ENCODE peak calls at places on chromosomes 12 and 14, in five cellular contexts. One of them, this sample, is unnamed.
A peak's percentile ranks its signal among the peaks of the same experiment; 100 is the strongest.

GRCh38 chr14:104929268-104930230 is 4.9 kb downstream of the PLD4 start:
- DNase-seq in CD4-positive, alpha-beta memory T cell: no peak
- DNase-seq in MM.1S: no peak
- DNase-seq in tibial nerve: no peak
- DNase-seq in left lung: peak; percentile 27
- DNase-seq in this sample: no peak

GRCh38 chr14:58238252-58239247 is 6.1 kb upstream of the PSMA3 start:
- DNase-seq in CD4-positive, alpha-beta memory T cell: peak; percentile 62
- DNase-seq in MM.1S: no peak
- DNase-seq in tibial nerve: no peak
- DNase-seq in left lung: no peak
- DNase-seq in this sample: peak; percentile 18

GRCh38 chr14:53391631-53392030 is 238.5 kb upstream of the DDHD1 start:
- DNase-seq in CD4-positive, alpha-beta memory T cell: no peak
- DNase-seq in MM.1S: no peak
- DNase-seq in tibial nerve: no peak
- DNase-seq in left lung: no peak
- DNase-seq in this sample: no peak

GRCh38 chr14:49594347-49595089 is 4.2 kb upstream of the LRR1 start:
- DNase-seq in CD4-positive, alpha-beta memory T cell: no peak
- DNase-seq in MM.1S: no peak
- DNase-seq in tibial nerve: no peak
- DNase-seq in left lung: no peak
- DNase-seq in this sample: no peak

GRCh38 chr12:27635349-27635972 is 60.8 kb upstream of the REP15 start:
- DNase-seq in CD4-positive, alpha-beta memory T cell: no peak
- DNase-seq in MM.1S: peak; percentile 45
- DNase-seq in tibial nerve: no peak
- DNase-seq in left lung: no peak
- DNase-seq in this sample: no peak

GRCh38 chr12:122126713-122127597 is 47.1 kb downstream of the IL31 start:
- DNase-seq in CD4-positive, alpha-beta memory T cell: no peak
- DNase-seq in MM.1S: no peak
- DNase-seq in tibial nerve: no peak
- DNase-seq in left lung: no peak
- DNase-seq in this sample: peak; percentile 66

GRCh38 chr12:54017027-54017788 is 8.4 kb downstream of the HOXC8 start:
- DNase-seq in CD4-positive, alpha-beta memory T cell: no peak
- DNase-seq in MM.1S: no peak
- DNase-seq in tibial nerve: no peak
- DNase-seq in left lung: no peak
- DNase-seq in this sample: peak; percentile 74

GRCh38 chr14:74566174-74567125 is 45.6 kb downstream of the LTBP2 start:
- DNase-seq in CD4-positive, alpha-beta memory T cell: no peak
- DNase-seq in MM.1S: no peak
- DNase-seq in tibial nerve: no peak
- DNase-seq in left lung: no peak
- DNase-seq in this sample: no peak

GRCh38 chr14:103205541-103205906 is 82.3 kb downstream of the TNFAIP2 start:
- DNase-seq in CD4-positive, alpha-beta memory T cell: no peak
- DNase-seq in MM.1S: no peak
- DNase-seq in tibial nerve: no peak
- DNase-seq in left lung: no peak
- DNase-seq in this sample: no peak

GRCh38 chr12:45850302-45850701 is 120.8 kb downstream of the ARID2 start:
- DNase-seq in CD4-positive, alpha-beta memory T cell: no peak
- DNase-seq in MM.1S: no peak
- DNase-seq in tibial nerve: no peak
- DNase-seq in left lung: no peak
- DNase-seq in this sample: no peak

GRCh38 chr12:100434177-100434576 is 39.5 kb upstream of the NR1H4 start:
- DNase-seq in CD4-positive, alpha-beta memory T cell: no peak
- DNase-seq in MM.1S: no peak
- DNase-seq in tibial nerve: no peak
- DNase-seq in left lung: no peak
- DNase-seq in this sample: no peak

GRCh38 chr14:85867450-85867849 is 337.5 kb downstream of the FLRT2 start:
- DNase-seq in CD4-positive, alpha-beta memory T cell: no peak
- DNase-seq in MM.1S: no peak
- DNase-seq in tibial nerve: no peak
- DNase-seq in left lung: no peak
- DNase-seq in this sample: peak; percentile 15

GRCh38 chr12:52059582-52060497 is 8.6 kb downstream of the NR4A1 start:
- DNase-seq in CD4-positive, alpha-beta memory T cell: no peak
- DNase-seq in MM.1S: no peak
- DNase-seq in tibial nerve: no peak
- DNase-seq in left lung: no peak
- DNase-seq in this sample: no peak

GRCh38 chr14:98189077-98189476 is 1082.9 kb downstream of the BCL11B start:
- DNase-seq in CD4-positive, alpha-beta memory T cell: no peak
- DNase-seq in MM.1S: no peak
- DNase-seq in tibial nerve: no peak
- DNase-seq in left lung: no peak
- DNase-seq in this sample: no peak

GRCh38 chr12:6430124-6430989 is 14.4 kb upstream of the CD27 start:
- DNase-seq in CD4-positive, alpha-beta memory T cell: peak; percentile 46
- DNase-seq in MM.1S: no peak
- DNase-seq in tibial nerve: peak; percentile 84
- DNase-seq in left lung: peak; percentile 87
- DNase-seq in this sample: peak; percentile 36

GRCh38 chr14:54651018-54651351 is 84.1 kb downstream of the SAMD4A start:
- DNase-seq in CD4-positive, alpha-beta memory T cell: no peak
- DNase-seq in MM.1S: no peak
- DNase-seq in tibial nerve: no peak
- DNase-seq in left lung: no peak
- DNase-seq in this sample: no peak

GRCh38 chr12:25459541-25459951 is 93.5 kb downstream of the LMNTD1 start:
- DNase-seq in CD4-positive, alpha-beta memory T cell: no peak
- DNase-seq in MM.1S: no peak
- DNase-seq in tibial nerve: no peak
- DNase-seq in left lung: no peak
- DNase-seq in this sample: peak; percentile 71

DNA sequence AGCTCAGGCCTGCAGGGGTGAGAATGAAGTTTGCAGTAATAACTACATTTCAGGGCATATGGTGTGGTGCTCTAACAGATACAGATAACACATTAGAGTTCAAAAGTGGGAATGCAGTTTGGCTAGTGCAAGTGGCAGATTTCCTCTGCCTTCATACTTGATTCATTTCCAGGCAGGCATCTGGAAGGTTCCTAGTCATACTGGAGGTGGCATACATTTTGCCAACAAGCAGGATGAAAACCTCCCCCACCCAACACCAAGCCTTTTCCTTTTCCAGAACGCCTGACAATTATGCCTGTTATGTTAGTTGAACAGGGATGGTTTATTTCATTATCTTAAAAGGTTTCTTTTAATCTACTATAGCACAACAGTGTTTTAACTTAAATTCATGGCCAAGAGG is 24.3 kb downstream of the VTI1B start:
- DNase-seq in CD4-positive, alpha-beta memory T cell: no peak
- DNase-seq in MM.1S: no peak
- DNase-seq in tibial nerve: no peak
- DNase-seq in left lung: no peak
- DNase-seq in this sample: no peak
- H3K4me3 ChIP-seq in CD4-positive, alpha-beta memory T cell: no peak overlapping the region
- H3K4me3 ChIP-seq in MM.1S: no peak overlapping the region
- H3K4me3 ChIP-seq in tibial nerve: no peak overlapping the region
- H3K4me3 ChIP-seq in left lung: no peak overlapping the region
- H3K4me3 ChIP-seq in this sample: no peak overlapping the region

GRCh38 chr14:51337520-51337919 is 97.5 kb downstream of the TMX1 start:
- DNase-seq in CD4-positive, alpha-beta memory T cell: no peak
- DNase-seq in MM.1S: no peak
- DNase-seq in tibial nerve: no peak
- DNase-seq in left lung: no peak
- DNase-seq in this sample: peak; percentile 14
- H3K4me1 ChIP-seq in CD4-positive, alpha-beta memory T cell: no peaks in the 10 kb centered on the region
- H3K4me1 ChIP-seq in MM.1S: no peaks in the 10 kb centered on the region
- H3K4me1 ChIP-seq in tibial nerve: no peaks in the 10 kb centered on the region
- H3K4me1 ChIP-seq in left lung: no peaks in the 10 kb centered on the region
- H3K4me1 ChIP-seq in this sample: peaks cover 2% of the 10 kb centered on the region

DNA sequence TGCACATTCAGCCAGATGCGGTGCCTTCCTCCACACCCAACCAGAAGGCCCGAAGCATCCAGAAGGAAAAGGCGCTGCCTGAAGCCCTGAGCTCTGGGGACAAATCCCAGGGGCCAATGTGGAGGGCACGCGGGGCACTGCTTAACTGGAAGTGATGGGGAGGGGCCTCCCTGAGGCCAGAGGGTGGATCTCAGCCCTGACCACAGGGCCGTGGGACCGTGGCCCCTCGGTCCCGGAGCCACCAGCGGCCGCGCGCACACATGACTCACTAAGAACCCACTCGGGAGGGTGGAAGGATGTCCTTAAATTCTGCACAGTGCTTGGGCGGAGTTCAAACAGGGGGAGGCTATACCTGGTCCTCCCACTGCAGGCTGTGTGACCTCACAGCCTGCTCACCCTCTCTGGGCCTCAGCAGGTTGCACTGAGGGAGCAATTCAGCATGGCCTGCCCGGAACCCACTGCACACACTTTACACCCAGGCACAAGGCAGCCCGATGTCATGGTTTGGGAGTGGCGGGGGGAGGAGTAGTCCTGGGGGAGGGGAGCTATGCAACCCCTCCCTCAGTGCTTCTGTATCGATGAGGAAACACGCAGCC is 89.5 kb downstream of the RFLNA start:
- DNase-seq in CD4-positive, alpha-beta memory T cell: no peak
- DNase-seq in MM.1S: no peak
- DNase-seq in tibial nerve: no peak
- DNase-seq in left lung: no peak
- DNase-seq in this sample: no peak
- H3K36me3 ChIP-seq in CD4-positive, alpha-beta memory T cell: peaks cover 24% of the 10 kb centered on the region
- H3K36me3 ChIP-seq in MM.1S: no peaks in the 10 kb centered on the region
- H3K36me3 ChIP-seq in tibial nerve: no peaks in the 10 kb centered on the region
- H3K36me3 ChIP-seq in left lung: peaks cover 52% of the 10 kb centered on the region
- H3K36me3 ChIP-seq in this sample: peaks cover 69% of the 10 kb centered on the region

GRCh38 chr12:70366581-70367267 is 634 bp downstream of the KCNMB4 start:
- DNase-seq in CD4-positive, alpha-beta memory T cell: peak; percentile 77
- DNase-seq in MM.1S: peak; percentile 61
- DNase-seq in tibial nerve: no peak
- DNase-seq in left lung: peak; percentile 43
- DNase-seq in this sample: peak; percentile 48
- H3K4me3 ChIP-seq in CD4-positive, alpha-beta memory T cell: peak overlapping the region; percentile 78
- H3K4me3 ChIP-seq in MM.1S: peak overlapping the region; percentile 88
- H3K4me3 ChIP-seq in tibial nerve: peak overlapping the region; percentile 76
- H3K4me3 ChIP-seq in left lung: peak overlapping the region; percentile 66
- H3K4me3 ChIP-seq in this sample: peak overlapping the region; percentile 71

GRCh38 chr12:47205532-47206449 is 126.0 kb upstream of the AMIGO2 start:
- DNase-seq in CD4-positive, alpha-beta memory T cell: peak; percentile 58
- DNase-seq in MM.1S: no peak
- DNase-seq in tibial nerve: no peak
- DNase-seq in left lung: no peak
- DNase-seq in this sample: no peak
- H3K4me1 ChIP-seq in CD4-positive, alpha-beta memory T cell: peaks cover 82% of the 10 kb centered on the region
- H3K4me1 ChIP-seq in MM.1S: peaks cover 27% of the 10 kb centered on the region
- H3K4me1 ChIP-seq in tibial nerve: no peaks in the 10 kb centered on the region
- H3K4me1 ChIP-seq in left lung: peaks cover 34% of the 10 kb centered on the region
- H3K4me1 ChIP-seq in this sample: no peaks in the 10 kb centered on the region

GRCh38 chr14:96851694-96852381 is 54.7 kb downstream of the VRK1 start:
- DNase-seq in CD4-positive, alpha-beta memory T cell: no peak
- DNase-seq in MM.1S: no peak
- DNase-seq in tibial nerve: no peak
- DNase-seq in left lung: no peak
- DNase-seq in this sample: no peak
- H3K36me3 ChIP-seq in CD4-positive, alpha-beta memory T cell: peaks cover 13% of the 10 kb centered on the region
- H3K36me3 ChIP-seq in MM.1S: no peaks in the 10 kb centered on the region
- H3K36me3 ChIP-seq in tibial nerve: no peaks in the 10 kb centered on the region
- H3K36me3 ChIP-seq in left lung: peaks cover 19% of the 10 kb centered on the region
- H3K36me3 ChIP-seq in this sample: peaks cover 33% of the 10 kb centered on the region

GRCh38 chr12:102953221-102953620 is 4.3 kb upstream of the ASCL1 start:
- DNase-seq in CD4-positive, alpha-beta memory T cell: no peak
- DNase-seq in MM.1S: no peak
- DNase-seq in tibial nerve: no peak
- DNase-seq in left lung: no peak
- DNase-seq in this sample: no peak

GRCh38 chr12:102954143-102954542 is 3.3 kb upstream of the ASCL1 start:
- DNase-seq in CD4-positive, alpha-beta memory T cell: no peak
- DNase-seq in MM.1S: no peak
- DNase-seq in tibial nerve: no peak
- DNase-seq in left lung: no peak
- DNase-seq in this sample: no peak

GRCh38 chr12:102948941-102949352 is 8.5 kb upstream of the ASCL1 start:
- DNase-seq in CD4-positive, alpha-beta memory T cell: no peak
- DNase-seq in MM.1S: peak; percentile 41
- DNase-seq in tibial nerve: peak; percentile 40
- DNase-seq in left lung: no peak
- DNase-seq in this sample: peak; percentile 78

GRCh38 chr12:102950107-102950949 is 7.1 kb upstream of the ASCL1 start:
- DNase-seq in CD4-positive, alpha-beta memory T cell: no peak
- DNase-seq in MM.1S: no peak
- DNase-seq in tibial nerve: no peak
- DNase-seq in left lung: no peak
- DNase-seq in this sample: peak; percentile 34

DNA sequence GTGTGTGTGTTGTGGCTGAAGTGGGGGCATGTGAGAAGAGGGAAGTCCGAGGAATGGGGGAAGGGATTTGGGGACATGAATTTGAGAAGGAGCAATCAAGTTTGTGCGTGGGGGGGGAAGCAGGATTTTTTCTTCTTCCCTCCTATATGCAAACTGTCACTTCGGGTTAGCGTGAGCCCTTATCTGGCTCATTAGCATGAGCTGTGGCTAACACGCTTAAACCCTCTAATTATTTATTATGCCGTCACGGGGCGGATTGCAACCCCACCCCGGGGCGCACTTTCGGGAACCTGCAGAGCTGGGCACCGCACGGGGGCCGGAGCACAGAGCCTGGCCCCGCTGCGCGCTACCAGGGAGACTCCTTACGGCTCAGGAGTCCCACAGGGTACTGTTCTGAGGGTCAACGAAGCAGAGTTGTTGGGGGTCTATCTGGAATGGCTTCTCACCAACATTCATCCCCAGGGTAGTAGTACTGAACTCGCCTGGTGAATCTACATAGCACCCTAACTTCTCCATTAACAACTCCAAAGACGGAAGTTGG is 6.5 kb upstream of the ASCL1 start:
- DNase-seq in CD4-positive, alpha-beta memory T cell: no peak
- DNase-seq in MM.1S: no peak
- DNase-seq in tibial nerve: no peak
- DNase-seq in left lung: no peak
- DNase-seq in this sample: no peak
- H3K4me3 ChIP-seq in CD4-positive, alpha-beta memory T cell: no peak overlapping the region
- H3K4me3 ChIP-seq in MM.1S: no peak overlapping the region
- H3K4me3 ChIP-seq in tibial nerve: no peak overlapping the region
- H3K4me3 ChIP-seq in left lung: no peak overlapping the region
- H3K4me3 ChIP-seq in this sample: no peak overlapping the region